ENCODE peak calls at places on chromosomes 6 and 20, in four cellular contexts. T is GM12878, N is K562, K is HepG2. J is an unnamed sample.

GRCh38 chr6:139981810-139982550 is 607.5 kb upstream of the CITED2 start:
- DNase-seq in T (no peak), N (no peak), K (no peak), J (peak; percentile 72)

GRCh38 chr20:15162061-15162740 is 824.8 kb upstream of the FLRT3 start:
- DNase-seq in T (peak; percentile 48), N (no peak), K (no peak), J (no peak)

GRCh38 chr20:58656825-58657224 is 5.7 kb downstream of the STX16 start:
- DNase-seq in T (no peak), N (no peak), K (no peak), J (no peak)

GRCh38 chr20:1860446-1860845 is 34.8 kb upstream of the SIRPA start:
- DNase-seq in T (no peak), N (no peak), K (no peak), J (no peak)

GRCh38 chr6:131015630-131016263 is 47.3 kb downstream of the EPB41L2 start:
- DNase-seq in T (no peak), N (no peak), K (no peak), J (no peak)

GRCh38 chr6:87589693-87590416 is at the start of the genes ORC3 and RARS2:
- DNase-seq in T (peak; percentile 81), N (peak; percentile 97), K (peak; percentile 93), J (peak; percentile 97)

GRCh38 chr6:125658759-125659431 is 90.5 kb upstream of the HEY2 start:
- DNase-seq in T (no peak), N (no peak), K (no peak), J (no peak)

GRCh38 chr6:13463327-13463717 is 24.1 kb downstream of the GFOD1 start:
- DNase-seq in T (no peak), N (no peak), K (no peak), J (no peak)

GRCh38 chr6:162899148-162899547 is 171.4 kb downstream of the PACRG start:
- DNase-seq in T (no peak), N (no peak), K (no peak), J (no peak)

GRCh38 chr6:163417595-163417994 is 3.1 kb downstream of the QKI start:
- DNase-seq in T (no peak), N (no peak), K (no peak), J (no peak)

GRCh38 chr20:51750037-51750769 is 18.0 kb downstream of the ATP9A start:
- DNase-seq in T (no peak), N (no peak), K (peak; percentile 96), J (no peak)

GRCh38 chr6:692858-693736 is at the start of gene EXOC2:
- DNase-seq in T (peak; percentile 16), N (peak; percentile 93), K (peak; percentile 78), J (peak; percentile 82)

GRCh38 chr6:170429457-170429856 is 122.9 kb downstream of the FAM120B start:
- DNase-seq in T (no peak), N (peak; percentile 41), K (peak; percentile 24), J (no peak)

GRCh38 chr6:5325173-5325572 is 63.9 kb downstream of the FARS2 start:
- DNase-seq in T (no peak), N (no peak), K (no peak), J (no peak)

GRCh38 chr6:24355422-24355821 is 2.4 kb downstream of the DCDC2 start:
- DNase-seq in T (no peak), N (no peak), K (no peak), J (no peak)

GRCh38 chr6:51626391-51626790 is 461.0 kb downstream of the PKHD1 start:
- DNase-seq in T (no peak), N (no peak), K (no peak), J (no peak)

GRCh38 chr6:82333781-82334180 is 29.8 kb upstream of the TPBG start:
- DNase-seq in T (no peak), N (no peak), K (no peak), J (no peak)

GRCh38 chr6:95095855-95096254 is 481.5 kb upstream of the MANEA start:
- DNase-seq in T (no peak), N (no peak), K (no peak), J (no peak)

GRCh38 chr6:26327450-26328264 is 37.3 kb upstream of the BTN3A2 start:
- DNase-seq in T (no peak), N (peak; percentile 43), K (peak; percentile 88), J (no peak)

GRCh38 chr20:32585011-32585518 is at the start of gene NOL4L:
- DNase-seq in T (no peak), N (peak; percentile 83), K (no peak), J (peak; percentile 36)

GRCh38 chr20:35908007-35908406 is 46.3 kb downstream of the SCAND1 start:
- DNase-seq in T (no peak), N (no peak), K (no peak), J (no peak)

GRCh38 chr20:48769111-48769879 is 58.5 kb downstream of the PREX1 start:
- DNase-seq in T (no peak), N (peak; percentile 35), K (no peak), J (no peak)

GRCh38 chr6:155120034-155120433 is 124.9 kb downstream of the TIAM2 start:
- DNase-seq in T (no peak), N (no peak), K (no peak), J (no peak)

GRCh38 chr6:136526196-136526930 is 23.9 kb downstream of the MAP7 start:
- DNase-seq in T (no peak), N (no peak), K (peak; percentile 6), J (peak; percentile 80)

GRCh38 chr6:72422126-72422680 is 199.7 kb upstream of the KCNQ5 start:
- DNase-seq in T (no peak), N (no peak), K (no peak), J (no peak)

GRCh38 chr6:33806795-33807194 is 3.0 kb upstream of the MLN start:
- DNase-seq in T (no peak), N (no peak), K (no peak), J (no peak)

GRCh38 chr20:24537210-24537609 is 67.8 kb downstream of the SYNDIG1 start:
- DNase-seq in T (no peak), N (no peak), K (no peak), J (no peak)

GRCh38 chr6:64084201-64084663 is 448.6 kb downstream of the PHF3 start:
- DNase-seq in T (no peak), N (no peak), K (peak; percentile 86), J (no peak)

GRCh38 chr6:74731921-74732320 is 473.9 kb downstream of the COL12A1 start:
- DNase-seq in T (no peak), N (no peak), K (no peak), J (no peak)

GRCh38 chr6:126682440-126682839 is 342.5 kb downstream of the CENPW start:
- DNase-seq in T (no peak), N (no peak), K (no peak), J (no peak)

GRCh38 chr6:81242634-81243033 is 509.8 kb downstream of the TENT5A start:
- DNase-seq in T (no peak), N (no peak), K (no peak), J (no peak)

GRCh38 chr6:81241126-81241525 is 511.4 kb downstream of the TENT5A start:
- DNase-seq in T (no peak), N (no peak), K (no peak), J (no peak)

GRCh38 chr6:81246200-81246599 is 506.3 kb downstream of the TENT5A start:
- DNase-seq in T (no peak), N (no peak), K (no peak), J (no peak)

GRCh38 chr6:81238390-81238789 is 514.1 kb downstream of the TENT5A start:
- DNase-seq in T (no peak), N (no peak), K (no peak), J (no peak)

DNA sequence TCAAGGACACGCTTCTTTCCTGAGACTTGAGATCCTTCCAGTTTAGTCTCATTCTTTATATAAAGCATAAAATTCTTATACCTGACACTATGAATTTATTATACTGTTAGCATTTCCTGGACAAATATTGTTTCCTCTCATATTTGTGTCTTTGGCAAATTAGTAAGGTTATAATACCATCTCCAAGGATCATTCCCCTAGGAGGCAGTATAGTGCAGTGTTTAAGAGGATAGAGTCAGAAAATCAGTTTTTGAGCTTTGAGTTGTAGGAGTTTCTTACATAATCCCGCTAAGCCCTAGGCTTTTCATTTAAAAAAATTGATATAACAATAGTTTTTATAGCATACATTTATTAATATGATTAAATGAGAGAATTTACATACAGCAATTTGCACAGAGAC is 510.8 kb downstream of the TENT5A start:
- DNase-seq in T (no peak), N (no peak), K (peak; percentile 38), J (peak; percentile 6)
- TF ChIP-seq TARDBP in T (no peak), N (no peak), K (no peak), J (no peak)

DNA sequence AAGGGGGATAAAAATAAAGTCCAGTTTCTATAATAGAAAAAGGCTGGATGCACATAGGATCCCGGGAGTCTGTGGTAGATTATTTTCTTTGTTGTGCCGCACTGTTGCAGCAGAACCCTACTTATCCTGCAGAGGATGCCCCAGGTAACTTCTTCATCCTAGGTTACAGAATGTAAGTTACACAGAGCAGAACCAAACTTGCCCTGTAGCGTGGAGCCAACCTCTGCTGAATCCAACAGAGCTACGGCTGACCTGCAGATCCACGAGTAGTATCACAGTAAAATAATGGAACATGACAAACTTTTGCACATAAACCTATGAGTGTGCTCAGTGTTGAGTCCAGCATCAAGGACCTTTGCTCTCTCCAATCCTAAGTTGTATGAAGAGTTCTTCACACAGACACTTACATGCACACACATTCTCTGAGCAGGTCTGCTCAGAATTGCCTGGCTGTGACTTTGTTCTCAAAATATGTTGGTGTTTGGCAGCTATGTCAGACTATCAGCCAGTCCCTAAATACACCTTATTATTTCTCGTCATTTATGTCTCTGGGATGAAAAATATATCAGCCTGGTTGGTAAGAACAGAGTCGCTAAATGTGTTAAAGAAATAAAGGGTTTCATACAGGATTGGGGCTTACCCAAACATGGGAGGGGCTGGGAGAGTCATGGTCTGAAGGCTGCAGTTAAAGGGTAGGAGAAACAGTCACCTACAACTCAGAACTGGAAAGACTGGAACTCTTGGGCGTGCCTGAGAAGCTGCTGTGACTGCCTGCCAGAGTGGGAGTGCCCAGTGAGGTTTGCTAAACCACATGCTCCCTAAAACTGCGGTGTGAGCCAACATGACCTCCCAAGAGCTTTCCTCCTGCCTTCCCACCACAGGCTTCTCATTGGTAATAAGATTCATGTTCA is 165.1 kb upstream of the SLC24A3 start:
- DNase-seq in T (no peak), N (no peak), K (no peak), J (no peak)
- TF ChIP-seq TARDBP in T (no peak), N (no peak), K (no peak), J (no peak)

GRCh38 chr6:118679293-118679692 is 27.9 kb upstream of the CEP85L start:
- DNase-seq in T (no peak), N (no peak), K (no peak), J (no peak)

GRCh38 chr6:118675225-118675624 is 23.8 kb upstream of the CEP85L start:
- DNase-seq in T (no peak), N (no peak), K (no peak), J (no peak)

GRCh38 chr6:118674772-118675171 is 23.4 kb upstream of the CEP85L start:
- DNase-seq in T (no peak), N (no peak), K (no peak), J (no peak)

GRCh38 chr6:118678866-118679265 is 27.5 kb upstream of the CEP85L start:
- DNase-seq in T (no peak), N (no peak), K (no peak), J (no peak)

DNA sequence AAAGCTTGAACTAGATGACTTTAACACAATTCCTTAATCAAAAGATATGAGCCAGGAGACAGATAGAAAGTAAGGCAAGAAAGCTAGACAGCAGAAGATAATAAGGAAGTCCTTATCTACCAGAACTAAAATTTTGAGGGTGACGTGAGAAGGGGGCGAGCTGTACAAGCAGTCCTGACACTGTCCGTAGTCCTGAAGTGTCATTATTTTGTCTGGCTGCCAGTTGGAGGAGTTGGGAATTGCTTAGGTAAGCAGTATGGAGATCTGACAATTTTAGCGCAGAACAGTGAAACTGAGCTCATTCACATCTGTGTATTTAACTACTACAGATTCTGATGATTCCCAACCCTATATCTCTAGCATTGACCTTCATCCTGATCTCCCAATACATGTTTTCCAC is 25.8 kb upstream of the CEP85L start:
- DNase-seq in T (no peak), N (no peak), K (no peak), J (no peak)
- TF ChIP-seq TARDBP in T (no peak), N (no peak), K (no peak), J (no peak)

GRCh38 chr20:33859157-33859695 is 48.1 kb downstream of the CHMP4B start:
- DNase-seq in T (no peak), N (no peak), K (peak; percentile 37), J (no peak)
- TF ChIP-seq TARDBP in T (no peak), N (no peak), K (no peak), J (no peak)